ENCODE peak calls at places on chromosomes 4 and X, in six cellular contexts. A is fibroblast of lung; S is stimulated activated CD4-positive, alpha-beta T cell treated with anti-CD3 and anti-CD28 coated beads, TNF-alpha, amount 100 ng/mL, for 24 hours; T is EH; C is activated naive CD8-positive, alpha-beta T cell treated with anti-CD3 and anti-CD28 coated beads for 36 hours; L is ovary. V is an unnamed sample.

GRCh38 chr4:7256989-7257810 is 64.9 kb downstream of the SORCS2 start:
- DNase-seq in T (peak; percentile 31), C (no peak), A (no peak), S (no peak), L (peak; percentile 79), V (no peak)

GRCh38 chrX:50711907-50712306 is 102.1 kb downstream of the SHROOM4 start:
- DNase-seq in S (no peak), A (no peak), L (no peak), T (no peak), C (no peak), V (no peak)

GRCh38 chr4:169334335-169334734 is 63.6 kb upstream of the SH3RF1 start:
- DNase-seq in S (no peak), T (no peak), A (no peak), C (no peak), L (no peak), V (no peak)

GRCh38 chrX:104913348-104913747 is 307.1 kb downstream of the TEX13A start:
- DNase-seq in L (no peak), A (peak; percentile 0), C (no peak), T (no peak), S (no peak), V (no peak)

GRCh38 chr4:169557061-169557636 is 55.2 kb downstream of the NEK1 start:
- DNase-seq in S (no peak), A (peak; percentile 39), T (peak; percentile 60), L (no peak), C (no peak), V (no peak)

GRCh38 chr4:3747582-3747906 is 18.6 kb upstream of the ADRA2C start:
- DNase-seq in S (no peak), A (no peak), C (no peak), T (no peak), L (no peak), V (no peak)

GRCh38 chr4:81039351-81040174 is 9.1 kb downstream of the BMP3 start:
- DNase-seq in A (no peak), L (no peak), S (no peak), C (no peak), T (no peak), V (peak; percentile 51)

GRCh38 chrX:19886888-19887531 is 390 bp downstream of the SH3KBP1 start:
- DNase-seq in T (peak; percentile 22), L (peak; percentile 63), S (no peak), C (peak; percentile 24), A (no peak), V (no peak)

GRCh38 chr4:66443020-66443419 is 772.7 kb upstream of the EPHA5 start:
- DNase-seq in S (no peak), A (no peak), L (no peak), C (no peak), T (no peak), V (no peak)

GRCh38 chrX:10726647-10727046 is 106.3 kb upstream of the MID1 start:
- DNase-seq in L (no peak), T (peak; percentile 76), A (peak; percentile 70), C (no peak), S (no peak), V (peak; percentile 14)

GRCh38 chrX:22247169-22247568 is 25.5 kb upstream of the CBLL2 start:
- DNase-seq in S (no peak), A (peak; percentile 1), L (no peak), C (no peak), T (peak; percentile 71), V (peak; percentile 30)

GRCh38 chrX:1933964-1934363 is 319.1 kb downstream of the ASMT start:
- DNase-seq in C (no peak), S (no peak), L (no peak), T (no peak), A (no peak), V (no peak)

GRCh38 chr4:142719854-142720541 is 126.1 kb downstream of the INPP4B start:
- DNase-seq in T (peak; percentile 40), L (no peak), A (peak; percentile 48), S (no peak), C (no peak), V (peak; percentile 16)

GRCh38 chr4:173074501-173074946 is 94.1 kb upstream of the GALNT7 start:
- DNase-seq in S (no peak), A (peak; percentile 89), T (peak; percentile 1), L (no peak), C (no peak), V (peak; percentile 89)

GRCh38 chrX:150324035-150324728 is 38.9 kb upstream of the MAMLD1 start:
- DNase-seq in L (no peak), S (no peak), T (peak; percentile 90), A (peak; percentile 73), C (no peak), V (peak; percentile 79)

GRCh38 chr4:47120783-47121182 is 89.4 kb downstream of the GABRB1 start:
- DNase-seq in S (no peak), T (no peak), L (no peak), C (no peak), A (no peak), V (no peak)

GRCh38 chrX:30865020-30865419 is 24.0 kb downstream of the TAB3 start:
- DNase-seq in S (no peak), T (peak; percentile 1), A (no peak), L (no peak), C (no peak), V (no peak)

GRCh38 chr4:5224340-5224739 is 173.1 kb downstream of the STK32B start:
- DNase-seq in T (peak; percentile 88), S (no peak), C (no peak), A (no peak), L (no peak), V (no peak)